ENCODE peak calls at places on chromosome 21, in seven cellular contexts. U, G, I, X, Q, V and S are unnamed samples.

GRCh38 chr21:31902438-31902837 is 29.6 kb downstream of the HUNK start:
- DNase-seq in G (no peak), X (no peak), Q (no peak), I (no peak), V (no peak), U (no peak), S (no peak)

GRCh38 chr21:19607983-19608668 is 1204.5 kb upstream of the TMPRSS15 start:
- DNase-seq in I (no peak), U (no peak), V (no peak), X (no peak), G (no peak), Q (no peak), S (no peak)

GRCh38 chr21:36433011-36433709 is 46.8 kb downstream of the CLDN14 start:
- DNase-seq in I (no peak), Q (no peak), U (no peak), G (no peak), V (no peak), X (no peak), S (no peak)

GRCh38 chr21:45502006-45502345 is 40.3 kb downstream of the SLC19A1 start:
- DNase-seq in V (peak), I (no peak), G (no peak), X (peak), U (no peak), Q (no peak), S (no peak)

GRCh38 chr21:36237441-36237840 is 80.8 kb downstream of the DOP1B start:
- DNase-seq in I (no peak), G (no peak), V (no peak), Q (peak), U (no peak), X (no peak), S (no peak)

GRCh38 chr21:21682172-21682571 is 684.0 kb downstream of the NCAM2 start:
- DNase-seq in X (no peak), I (no peak), V (no peak), U (no peak), G (no peak), Q (no peak), S (no peak)

GRCh38 chr21:45457161-45457831 is 52.3 kb downstream of the COL18A1 start:
- DNase-seq in I (no peak), V (no peak), U (no peak), Q (no peak), X (peak), G (no peak), S (no peak)

GRCh38 chr21:39644069-39644468 is 31.3 kb downstream of the B3GALT5 start:
- DNase-seq in V (no peak), I (no peak), Q (no peak), U (no peak), G (peak), X (no peak), S (no peak)

GRCh38 chr21:37799193-37800121 is 116.8 kb downstream of the KCNJ6 start:
- DNase-seq in U (no peak), G (no peak), V (no peak), Q (no peak), I (no peak), X (no peak), S (no peak)

GRCh38 chr21:32452641-32453040 is 40.1 kb downstream of the EVA1C start:
- DNase-seq in X (no peak), U (no peak), I (no peak), G (no peak), V (no peak), Q (no peak), S (no peak)

GRCh38 chr21:46097826-46098286 is at the start of gene COL6A2:
- DNase-seq in G (peak), X (peak), Q (peak), I (peak), U (peak), V (peak), S (peak)

GRCh38 chr21:44989943-44990780 is 50.3 kb downstream of the SLX9 start:
- DNase-seq in I (no peak), G (no peak), V (no peak), Q (no peak), U (no peak), X (peak), S (no peak)

GRCh38 chr21:46425061-46425460 is 33.6 kb upstream of the DIP2A start:
- DNase-seq in U (no peak), G (no peak), I (no peak), V (no peak), X (no peak), Q (no peak), S (no peak)

GRCh38 chr21:32426592-32427051 is 14.1 kb downstream of the EVA1C start:
- DNase-seq in V (peak), X (no peak), Q (peak), G (no peak), I (no peak), U (peak), S (no peak)

GRCh38 chr21:45947716-45948255 is 33.8 kb upstream of the COL6A1 start:
- DNase-seq in Q (no peak), I (no peak), G (no peak), X (no peak), U (no peak), V (no peak), S (no peak)

GRCh38 chr21:42654179-42654912 is 925 bp downstream of the PDE9A start:
- DNase-seq in I (no peak), U (peak), V (peak), Q (no peak), X (no peak), G (peak), S (peak)

GRCh38 chr21:32325706-32326105 is 27.1 kb downstream of the MRAP start:
- DNase-seq in I (no peak), X (no peak), U (no peak), Q (no peak), G (no peak), V (no peak), S (no peak)

GRCh38 chr21:44375281-44375651 is 21.8 kb downstream of the TRPM2 start:
- DNase-seq in U (no peak), I (peak), G (peak), Q (no peak), X (no peak), V (peak), S (no peak)

GRCh38 chr21:45228171-45228641 is 59.5 kb downstream of the POFUT2 start:
- DNase-seq in I (no peak), X (no peak), Q (peak), U (peak), G (no peak), V (no peak), S (no peak)

GRCh38 chr21:29326914-29327554 is 28.3 kb downstream of the BACH1 start:
- DNase-seq in V (no peak), X (no peak), U (no peak), Q (no peak), G (no peak), I (no peak), S (no peak)

GRCh38 chr21:43597052-43597451 is 62.2 kb downstream of the HSF2BP start:
- DNase-seq in X (no peak), V (no peak), U (peak), I (no peak), G (no peak), Q (peak), S (no peak)

GRCh38 chr21:34882719-34883131 is 166.4 kb downstream of the RUNX1 start:
- DNase-seq in Q (no peak), I (no peak), G (no peak), U (no peak), V (no peak), X (no peak), S (no peak)

GRCh38 chr21:31098576-31099005 is 60.3 kb upstream of the KRTAP19-8 start:
- DNase-seq in Q (peak), G (peak), V (peak), I (peak), U (peak), X (peak), S (peak)

GRCh38 chr21:14737922-14738321 is 191.8 kb upstream of the SAMSN1 start:
- DNase-seq in X (no peak), Q (peak), I (no peak), U (peak), V (no peak), G (peak), S (peak)

GRCh38 chr21:45975017-45975595 is 6.5 kb upstream of the COL6A1 start:
- DNase-seq in U (no peak), I (peak), X (peak), Q (no peak), G (no peak), V (no peak), S (no peak)

GRCh38 chr21:44686843-44687561 is 5.0 kb upstream of the KRTAP12-1 start:
- DNase-seq in I (no peak), U (no peak), X (no peak), G (no peak), Q (no peak), V (peak), S (no peak)

GRCh38 chr21:19508844-19509243 is 1105.3 kb upstream of the TMPRSS15 start:
- DNase-seq in V (no peak), Q (no peak), X (no peak), U (no peak), I (no peak), G (no peak), S (no peak)

GRCh38 chr21:42850866-42851391 is 28.4 kb downstream of the WDR4 start:
- DNase-seq in X (no peak), Q (no peak), G (no peak), V (peak), U (peak), I (no peak), S (no peak)

GRCh38 chr21:42580793-42581201 is 67.1 kb downstream of the SLC37A1 start:
- DNase-seq in X (no peak), G (no peak), V (peak), I (peak), U (no peak), Q (no peak), S (no peak)

GRCh38 chr21:46128983-46129571 is 26.3 kb downstream of the FTCD start:
- DNase-seq in V (peak), U (no peak), I (no peak), X (peak), G (no peak), Q (no peak), S (no peak)

GRCh38 chr21:33802458-33802857 is 113.1 kb downstream of the ATP5PO start:
- DNase-seq in X (no peak), G (no peak), I (no peak), U (no peak), Q (no peak), V (no peak), S (no peak)
- H3K27ac ChIP-seq in X (no peak), G (no peak), I (no peak), U (no peak), Q (no peak), V (no peak), S (peak)

GRCh38 chr21:41508415-41509205 is 652 bp upstream of the TMPRSS2 start:
- DNase-seq in G (peak), Q (no peak), X (peak), U (no peak), V (no peak), I (peak), S (no peak)
- H3K27ac ChIP-seq in G (peak), Q (no peak), X (peak), U (no peak), V (peak), I (peak), S (no peak)

GRCh38 chr21:17688912-17689874 is 76.5 kb upstream of the BTG3 start:
- DNase-seq in Q (peak), V (no peak), G (peak), U (peak), I (peak), X (peak), S (no peak)
- H3K27ac ChIP-seq in Q (peak), V (no peak), G (no peak), U (peak), I (no peak), X (no peak), S (no peak)

GRCh38 chr21:26115346-26115745 is 55.2 kb downstream of the APP start:
- DNase-seq in X (peak), I (no peak), U (peak), Q (no peak), V (no peak), G (peak), S (no peak)
- H3K27ac ChIP-seq in X (peak), I (no peak), U (no peak), Q (no peak), V (no peak), G (no peak), S (no peak)

GRCh38 chr21:26148834-26149354 is 21.7 kb downstream of the APP start:
- DNase-seq in X (no peak), V (no peak), Q (no peak), I (no peak), G (no peak), U (no peak), S (no peak)
- H3K27ac ChIP-seq in X (no peak), V (no peak), Q (no peak), I (no peak), G (no peak), U (peak), S (peak)

GRCh38 chr21:27369962-27370578 is 403.2 kb upstream of the ADAMTS5 start:
- DNase-seq in V (no peak), U (no peak), X (no peak), Q (no peak), G (no peak), I (no peak), S (no peak)

GRCh38 chr21:27371688-27372331 is 404.9 kb upstream of the ADAMTS5 start:
- DNase-seq in V (no peak), X (no peak), G (no peak), I (no peak), U (no peak), Q (no peak), S (no peak)

GRCh38 chr21:27369234-27369633 is 402.3 kb upstream of the ADAMTS5 start:
- DNase-seq in G (no peak), Q (no peak), I (no peak), U (no peak), V (no peak), X (no peak), S (no peak)

GRCh38 chr21:27371065-27371464 is 404.2 kb upstream of the ADAMTS5 start:
- DNase-seq in U (no peak), I (no peak), X (no peak), V (no peak), Q (no peak), G (no peak), S (no peak)

GRCh38 chr21:27372381-27372780 is 405.5 kb upstream of the ADAMTS5 start:
- DNase-seq in X (no peak), V (no peak), U (no peak), G (no peak), I (no peak), Q (no peak), S (no peak)
- H3K27ac ChIP-seq in X (no peak), V (no peak), U (no peak), G (no peak), I (no peak), Q (no peak), S (no peak)